ENCODE peak calls at places on chromosomes 1 and 21, in six cellular contexts. G is occipital lobe; Z is anterior cingulate cortex; M is activated CD4-positive, alpha-beta T cell treated with anti-CD3 and anti-CD28 coated beads for 36 hours; H is effector memory CD8-positive, alpha-beta T cell; V is amygdala. J is an unnamed sample.

GRCh38 chr1:145845144-145845513 is 301 bp upstream of the NUDT17 start:
- DNase-seq in G (no peak), Z (no peak), M (no peak), H (no peak), V (no peak), J (no peak)

GRCh38 chr1:116382321-116382720 is 9.3 kb downstream of the ATP1A1 start:
- DNase-seq in G (no peak), Z (no peak), M (no peak), H (no peak), V (no peak), J (no peak)

GRCh38 chr1:89978763-89979162 is 16.1 kb upstream of the ZNF326 start:
- DNase-seq in G (no peak), Z (no peak), M (no peak), H (no peak), V (no peak), J (no peak)

GRCh38 chr1:48677306-48678287 is 99.1 kb downstream of the BEND5 start:
- DNase-seq in G (peak), Z (peak), M (peak), H (peak), V (peak), J (peak)

GRCh38 chr1:76687324-76688018 is 179.8 kb upstream of the ST6GALNAC5 start:
- DNase-seq in G (no peak), Z (no peak), M (no peak), H (no peak), V (no peak), J (no peak)

GRCh38 chr1:217482356-217483102 is 148.4 kb downstream of the GPATCH2 start:
- DNase-seq in G (no peak), Z (no peak), M (peak), H (no peak), V (no peak), J (no peak)

GRCh38 chr1:168235937-168236336 is 10.1 kb downstream of the SFT2D2 start:
- DNase-seq in G (no peak), Z (no peak), M (no peak), H (no peak), V (no peak), J (peak)

GRCh38 chr21:34967509-34968289 is 81.4 kb downstream of the RUNX1 start:
- DNase-seq in G (no peak), Z (no peak), M (peak), H (no peak), V (no peak), J (no peak)

GRCh38 chr1:162091681-162092524 is 22.4 kb downstream of the NOS1AP start:
- DNase-seq in G (no peak), Z (no peak), M (no peak), H (no peak), V (no peak), J (no peak)

GRCh38 chr1:187244623-187245022 is 415.9 kb downstream of the PLA2G4A start:
- DNase-seq in G (no peak), Z (no peak), M (peak), H (no peak), V (no peak), J (no peak)

GRCh38 chr1:165747632-165748452 is 20.8 kb downstream of the TMCO1 start:
- DNase-seq in G (no peak), Z (no peak), M (no peak), H (no peak), V (no peak), J (no peak)

GRCh38 chr1:21511579-21512522 is 2.6 kb downstream of the ALPL start:
- DNase-seq in G (no peak), Z (no peak), M (no peak), H (no peak), V (no peak), J (no peak)

GRCh38 chr1:94925561-94926364 is 1.1 kb downstream of the CNN3 start:
- DNase-seq in G (peak), Z (peak), M (peak), H (no peak), V (peak), J (peak)

GRCh38 chr1:9909222-9910046 is 635 bp downstream of the CTNNBIP1 start:
- DNase-seq in G (no peak), Z (no peak), M (peak), H (peak), V (no peak), J (peak)

GRCh38 chr1:190608282-190608681 is 130.6 kb upstream of the BRINP3 start:
- DNase-seq in G (no peak), Z (no peak), M (no peak), H (no peak), V (no peak), J (no peak)

GRCh38 chr1:169957884-169958283 is 64.2 kb upstream of the SCYL3 start:
- DNase-seq in G (no peak), Z (no peak), M (no peak), H (no peak), V (no peak), J (no peak)

GRCh38 chr1:203507227-203507626 is 13.3 kb downstream of the OPTC start:
- DNase-seq in G (no peak), Z (no peak), M (no peak), H (no peak), V (no peak), J (no peak)

GRCh38 chr1:51236548-51237312 is 657 bp downstream of the RNF11 start:
- DNase-seq in G (peak), Z (peak), M (peak), H (peak), V (no peak), J (peak)

GRCh38 chr1:91781916-91782622 is 103.9 kb downstream of the TGFBR3 start:
- DNase-seq in G (no peak), Z (no peak), M (no peak), H (no peak), V (no peak), J (no peak)

GRCh38 chr21:25307489-25307888 is 299.8 kb downstream of the MRPL39 start:
- DNase-seq in G (no peak), Z (no peak), M (no peak), H (no peak), V (no peak), J (no peak)

GRCh38 chr21:16620921-16621320 is 891.1 kb downstream of the USP25 start:
- DNase-seq in G (no peak), Z (no peak), M (no peak), H (no peak), V (no peak), J (no peak)

GRCh38 chr21:31795992-31796391 is 64.1 kb upstream of the SCAF4 start:
- DNase-seq in G (no peak), Z (no peak), M (no peak), H (no peak), V (no peak), J (no peak)

GRCh38 chr1:42006093-42006492 is 87.4 kb upstream of the HIVEP3 start:
- DNase-seq in G (no peak), Z (no peak), M (no peak), H (no peak), V (no peak), J (no peak)

GRCh38 chr21:16773206-16773605 is 739.6 kb upstream of the CXADR start:
- DNase-seq in G (no peak), Z (no peak), M (no peak), H (no peak), V (no peak), J (no peak)

GRCh38 chr21:39651206-39651605 is 38.5 kb downstream of the B3GALT5 start:
- DNase-seq in G (no peak), Z (no peak), M (no peak), H (no peak), V (no peak), J (no peak)

GRCh38 chr1:30929135-30929889 is 20.8 kb upstream of the SDC3 start:
- DNase-seq in G (no peak), Z (no peak), M (peak), H (peak), V (no peak), J (no peak)